ENCODE peak calls at places on chromosomes 1 and 21, in nine cellular contexts. R is OCI-LY7, Q is stomach, X is colonic mucosa, B is fibroblast of lung, G is uterus, A is heart left ventricle, C is psoas muscle, M is mammary epithelial cell. I is an unnamed sample.

GRCh38 chr1:224054611-224055010 is 59.3 kb upstream of the FBXO28 start:
- DNase-seq in G (no peak), B (no peak), C (no peak), X (no peak), R (no peak), Q (no peak), M (peak), A (no peak), I (no peak)

GRCh38 chr21:44755227-44755626 is 43.9 kb upstream of the TSPEAR start:
- DNase-seq in M (no peak), B (no peak), G (no peak), X (no peak), A (no peak), Q (no peak), C (no peak), R (peak), I (peak)

GRCh38 chr1:210418863-210419641 is 90.3 kb downstream of the HHAT start:
- DNase-seq in Q (no peak), M (no peak), X (peak), A (no peak), G (no peak), B (no peak), C (no peak), R (no peak), I (no peak)

GRCh38 chr1:51871351-51871975 is 7.1 kb downstream of the NRDC start:
- DNase-seq in C (no peak), A (no peak), R (no peak), G (no peak), X (no peak), M (no peak), Q (no peak), B (no peak), I (no peak)

GRCh38 chr1:111471012-111471411 is 2.8 kb upstream of the C1orf162 start:
- DNase-seq in A (peak), B (no peak), C (peak), M (no peak), Q (peak), R (peak), G (no peak), X (peak), I (no peak)

GRCh38 chr21:34498623-34499022 is 13.4 kb downstream of the KCNE1 start:
- DNase-seq in G (no peak), Q (no peak), R (no peak), B (no peak), C (no peak), A (no peak), M (peak), X (no peak), I (no peak)

GRCh38 chr1:226604846-226605572 is 56.4 kb downstream of the STUM start:
- DNase-seq in B (no peak), M (no peak), R (no peak), Q (no peak), G (no peak), A (no peak), C (no peak), X (no peak), I (no peak)

GRCh38 chr1:69993787-69994186 is 211.6 kb downstream of the LRRC40 start:
- DNase-seq in X (no peak), A (no peak), M (no peak), R (no peak), B (no peak), G (no peak), C (no peak), Q (no peak), I (no peak)

GRCh38 chr1:156494309-156494895 is 6.2 kb downstream of the MEF2D start:
- DNase-seq in X (no peak), G (peak), M (no peak), R (peak), Q (no peak), C (peak), A (no peak), B (no peak), I (no peak)

GRCh38 chr1:192913683-192914082 is 104.8 kb downstream of the RGS2 start:
- DNase-seq in M (peak), R (no peak), A (no peak), B (no peak), G (peak), Q (no peak), X (peak), C (no peak), I (no peak)

GRCh38 chr1:147600119-147601111 is 59.1 kb downstream of the BCL9 start:
- DNase-seq in Q (no peak), M (peak), R (peak), X (no peak), B (peak), A (no peak), G (peak), C (no peak), I (peak)

GRCh38 chr1:162110910-162111309 is 41.4 kb downstream of the NOS1AP start:
- DNase-seq in M (no peak), A (no peak), Q (no peak), C (no peak), B (no peak), X (no peak), G (no peak), R (no peak), I (no peak)

GRCh38 chr1:182428043-182428442 is 21.9 kb upstream of the RGSL1 start:
- DNase-seq in C (no peak), G (no peak), X (no peak), B (no peak), A (no peak), M (no peak), Q (no peak), R (no peak), I (no peak)

GRCh38 chr1:6074192-6074901 is 28.7 kb downstream of the KCNAB2 start:
- DNase-seq in C (no peak), G (no peak), Q (no peak), X (no peak), R (no peak), B (no peak), A (no peak), M (peak), I (no peak)

GRCh38 chr1:72567511-72567910 is 285.2 kb upstream of the NEGR1 start:
- DNase-seq in Q (no peak), M (no peak), C (no peak), B (peak), R (no peak), X (no peak), A (no peak), G (no peak), I (peak)

GRCh38 chr1:19179597-19180271 is 30.3 kb downstream of the UBR4 start:
- DNase-seq in Q (no peak), B (peak), C (no peak), A (no peak), M (no peak), G (no peak), X (no peak), R (peak), I (peak)

GRCh38 chr1:85566890-85567289 is 13.7 kb upstream of the CCN1 start:
- DNase-seq in R (no peak), G (no peak), M (peak), B (peak), X (no peak), Q (no peak), C (no peak), A (no peak), I (no peak)

GRCh38 chr1:36159614-36160387 is 3.8 kb downstream of the MAP7D1 start:
- DNase-seq in R (no peak), A (no peak), B (no peak), Q (no peak), G (no peak), C (no peak), X (no peak), M (no peak), I (no peak)

GRCh38 chr21:32226444-32226843 is 52.4 kb downstream of the MIS18A start:
- DNase-seq in A (no peak), Q (no peak), X (no peak), M (no peak), R (no peak), C (no peak), G (no peak), B (no peak), I (no peak)

GRCh38 chr1:114756009-114756892 is 1.5 kb downstream of the CSDE1 start:
- DNase-seq in X (no peak), B (peak), C (no peak), A (no peak), R (peak), Q (no peak), M (no peak), G (no peak), I (no peak)

GRCh38 chr1:114757455-114758250 is at the start of gene CSDE1:
- DNase-seq in M (peak), C (peak), G (peak), R (peak), X (peak), Q (peak), A (peak), B (peak), I (peak)

GRCh38 chr1:114755006-114755936 is 2.5 kb downstream of the CSDE1 start:
- DNase-seq in X (no peak), R (peak), B (peak), Q (no peak), M (no peak), C (no peak), G (no peak), A (no peak), I (no peak)

GRCh38 chr1:114756949-114757454 is 782 bp downstream of the CSDE1 start:
- DNase-seq in M (peak), R (no peak), C (peak), X (peak), Q (peak), G (peak), A (peak), B (peak), I (peak)

GRCh38 chr1:114758251-114758832 is 558 bp upstream of the CSDE1 start:
- DNase-seq in M (peak), B (peak), C (no peak), X (no peak), A (no peak), G (no peak), Q (no peak), R (peak), I (peak)
- H3K4me3 ChIP-seq in M (peak), B (peak), C (peak), X (peak), A (peak), G (peak), Q (peak), R (peak), I (peak)

GRCh38 chr1:13930151-13930550 is 230.2 kb downstream of the PRDM2 start:
- DNase-seq in C (no peak), B (no peak), Q (no peak), A (no peak), R (peak), G (no peak), M (no peak), X (peak), I (no peak)
- TF ChIP-seq CTCF in C (no peak), B (no peak), Q (no peak), A (no peak), R (peak), G (no peak), M (peak), X (peak), I (no peak)

GRCh38 chr1:50419192-50419906 is 3.9 kb downstream of the DMRTA2 start:
- DNase-seq in M (no peak), C (no peak), B (no peak), X (no peak), A (no peak), Q (no peak), R (no peak), G (no peak), I (no peak)
- H3K4me3 ChIP-seq in M (no peak), C (peak), B (no peak), X (no peak), A (peak), Q (no peak), R (no peak), G (no peak), I (no peak)

DNA sequence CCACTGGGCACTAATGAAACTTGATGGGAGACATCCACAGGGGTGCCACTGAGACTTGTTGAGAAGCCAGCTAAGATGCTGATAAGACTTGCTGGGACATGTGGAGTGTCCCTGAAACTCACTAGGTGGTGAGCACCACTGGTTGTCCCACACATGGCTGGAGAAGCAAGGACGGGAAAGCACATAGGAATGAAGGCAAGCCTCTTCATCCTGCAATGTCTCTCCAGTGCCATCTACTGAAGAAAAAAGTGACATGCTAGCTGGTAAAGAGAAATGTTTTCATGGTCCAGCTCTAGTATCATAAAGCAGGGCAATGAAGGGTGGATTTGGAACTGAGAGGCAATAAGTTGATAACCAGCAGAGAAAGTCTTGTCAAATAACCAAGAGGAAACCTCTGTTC is 283.0 kb downstream of the PAPPA2 start:
- DNase-seq in R (no peak), G (no peak), B (no peak), C (no peak), X (no peak), M (peak), A (no peak), Q (no peak), I (no peak)
- TF ChIP-seq CTCF in R (peak), G (no peak), B (peak), C (no peak), X (no peak), M (peak), A (no peak), Q (no peak), I (no peak)

DNA sequence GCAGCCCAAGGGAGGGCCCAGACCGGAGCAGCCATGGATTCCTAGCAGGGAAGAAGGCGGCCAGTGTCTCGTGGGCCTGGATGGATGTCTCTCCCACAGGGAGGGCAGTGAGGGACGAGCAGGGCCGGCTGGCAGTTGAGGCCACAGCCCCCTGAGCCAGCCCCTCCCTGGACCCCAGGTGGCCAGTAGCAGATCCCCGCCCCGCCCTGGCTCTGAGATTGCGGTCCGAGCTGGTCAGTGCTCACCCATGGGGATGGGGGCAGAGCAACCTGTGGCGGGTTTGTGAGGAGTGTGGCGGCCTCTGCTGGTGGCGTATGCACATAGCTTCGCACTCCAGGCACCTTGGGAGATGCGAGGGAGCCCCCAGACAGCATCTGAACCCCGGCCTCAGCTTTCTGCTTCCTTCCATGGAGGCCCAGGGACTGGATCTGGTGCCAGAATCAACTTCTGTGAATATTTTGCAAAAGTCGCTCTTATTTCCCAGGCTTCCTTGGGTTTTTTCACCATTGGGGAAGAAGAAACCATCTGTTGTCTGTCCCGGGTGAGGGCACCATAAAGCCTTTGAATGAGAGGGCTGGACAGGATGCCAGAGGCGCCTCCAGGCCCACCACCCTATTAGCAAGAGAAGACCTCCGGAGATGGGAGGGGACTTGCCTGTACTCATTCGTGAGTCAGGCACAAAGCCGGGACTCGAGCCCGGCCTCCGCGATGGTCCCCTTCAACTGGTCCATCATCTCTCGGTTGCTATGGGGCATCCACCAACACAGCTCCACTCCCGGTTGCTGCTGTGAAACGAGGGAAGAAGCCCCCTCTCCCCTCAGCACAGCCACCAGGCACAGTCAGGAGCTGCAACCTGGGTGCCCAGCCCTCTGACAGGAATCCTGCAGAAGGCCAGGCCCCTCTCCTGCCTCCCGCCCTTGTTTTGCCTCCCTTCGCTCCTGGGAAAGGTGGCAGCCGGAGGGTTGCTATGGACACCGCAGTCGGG is 8.6 kb upstream of the KCNN3 start:
- DNase-seq in Q (peak), C (peak), M (peak), B (peak), R (peak), G (peak), X (peak), A (peak), I (peak)
- H3K4me3 ChIP-seq in Q (no peak), C (no peak), M (no peak), B (no peak), R (no peak), G (no peak), X (no peak), A (no peak), I (no peak)

GRCh38 chr1:195717651-195718050 is 890.6 kb downstream of the KCNT2 start:
- DNase-seq in Q (no peak), R (no peak), G (no peak), M (peak), B (peak), X (no peak), C (no peak), A (no peak), I (peak)
- TF ChIP-seq CTCF in Q (no peak), R (peak), G (no peak), M (peak), B (peak), X (peak), C (no peak), A (no peak), I (peak)